ENCODE peak calls at places on chromosomes 3 and 15, in five cellular contexts. One of them, this sample, is unnamed.

GRCh38 chr3:1196997-1197396 is 104.2 kb downstream of the CNTN6 start:
- DNase-seq in upper lobe of left lung: no peak
- DNase-seq in SK-N-SH: no peak
- DNase-seq in tibial nerve: no peak
- DNase-seq in HepG2: no peak
- DNase-seq in this sample: no peak

GRCh38 chr15:87671289-87671688 is 585.2 kb downstream of the NTRK3 start:
- DNase-seq in upper lobe of left lung: no peak
- DNase-seq in SK-N-SH: no peak
- DNase-seq in tibial nerve: no peak
- DNase-seq in HepG2: no peak
- DNase-seq in this sample: no peak

GRCh38 chr15:35695002-35695401 is 149.0 kb upstream of the DPH6 start:
- DNase-seq in upper lobe of left lung: no peak
- DNase-seq in SK-N-SH: no peak
- DNase-seq in tibial nerve: no peak
- DNase-seq in HepG2: no peak
- DNase-seq in this sample: no peak

GRCh38 chr3:89697321-89697916 is 590.0 kb downstream of the EPHA3 start:
- DNase-seq in upper lobe of left lung: no peak
- DNase-seq in SK-N-SH: no peak
- DNase-seq in tibial nerve: no peak
- DNase-seq in HepG2: no peak
- DNase-seq in this sample: no peak

GRCh38 chr3:189109145-189109544 is 62.6 kb upstream of the TPRG1 start:
- DNase-seq in upper lobe of left lung: no peak
- DNase-seq in SK-N-SH: no peak
- DNase-seq in tibial nerve: no peak
- DNase-seq in HepG2: no peak
- DNase-seq in this sample: no peak

GRCh38 chr3:33317963-33318708 is 40.9 kb downstream of the FBXL2 start:
- DNase-seq in upper lobe of left lung: no peak
- DNase-seq in SK-N-SH: no peak
- DNase-seq in tibial nerve: no peak
- DNase-seq in HepG2: peak
- DNase-seq in this sample: no peak

GRCh38 chr15:80367661-80368060 is 36.5 kb upstream of the ARNT2 start:
- DNase-seq in upper lobe of left lung: no peak
- DNase-seq in SK-N-SH: no peak
- DNase-seq in tibial nerve: no peak
- DNase-seq in HepG2: no peak
- DNase-seq in this sample: no peak

GRCh38 chr3:117997201-117998049 is 1037.2 kb downstream of the IGSF11 start:
- DNase-seq in upper lobe of left lung: peak
- DNase-seq in SK-N-SH: peak
- DNase-seq in tibial nerve: peak
- DNase-seq in HepG2: peak
- DNase-seq in this sample: peak

GRCh38 chr3:49173116-49173791 is 1.9 kb downstream of the KLHDC8B start:
- DNase-seq in upper lobe of left lung: peak
- DNase-seq in SK-N-SH: peak
- DNase-seq in tibial nerve: no peak
- DNase-seq in HepG2: peak
- DNase-seq in this sample: peak

GRCh38 chr15:29451201-29451781 is 181.7 kb upstream of the NSMCE3 start:
- DNase-seq in upper lobe of left lung: no peak
- DNase-seq in SK-N-SH: peak
- DNase-seq in tibial nerve: no peak
- DNase-seq in HepG2: peak
- DNase-seq in this sample: no peak

GRCh38 chr3:169811606-169812123 is 1.0 kb upstream of the LRRIQ4 start:
- DNase-seq in upper lobe of left lung: no peak
- DNase-seq in SK-N-SH: no peak
- DNase-seq in tibial nerve: peak
- DNase-seq in HepG2: no peak
- DNase-seq in this sample: no peak

GRCh38 chr3:23264413-23264812 is 61.3 kb downstream of the UBE2E2 start:
- DNase-seq in upper lobe of left lung: no peak
- DNase-seq in SK-N-SH: no peak
- DNase-seq in tibial nerve: no peak
- DNase-seq in HepG2: no peak
- DNase-seq in this sample: no peak

DNA sequence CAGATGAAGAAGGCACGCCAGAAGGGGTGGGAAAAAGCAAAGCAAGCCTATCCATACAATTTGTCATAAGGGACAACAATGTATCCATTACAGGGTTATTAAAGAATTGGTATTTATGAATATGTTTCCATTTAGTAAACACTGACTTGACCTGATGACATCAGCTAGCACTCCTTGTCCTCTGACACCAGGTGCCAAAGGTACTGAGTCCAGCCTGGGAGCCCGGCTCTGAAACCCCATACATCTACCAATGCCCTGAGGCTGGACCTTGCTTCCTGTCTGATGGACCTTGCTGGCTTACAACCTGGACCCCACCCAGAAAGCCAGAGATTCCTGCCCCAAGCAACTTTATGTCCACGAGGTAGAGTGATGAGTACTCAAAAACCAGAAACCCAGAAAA is 263.0 kb upstream of the ATP11B start:
- DNase-seq in upper lobe of left lung: no peak
- DNase-seq in SK-N-SH: no peak
- DNase-seq in tibial nerve: no peak
- DNase-seq in HepG2: no peak
- DNase-seq in this sample: no peak
- TF ChIP-seq CTCF in upper lobe of left lung: no peak
- TF ChIP-seq CTCF in SK-N-SH: no peak
- TF ChIP-seq CTCF in tibial nerve: no peak
- TF ChIP-seq CTCF in HepG2: no peak
- TF ChIP-seq CTCF in this sample: no peak

GRCh38 chr15:73305331-73306211 is 63.2 kb downstream of the HCN4 start:
- DNase-seq in upper lobe of left lung: peak
- DNase-seq in SK-N-SH: peak
- DNase-seq in tibial nerve: no peak
- DNase-seq in HepG2: peak
- DNase-seq in this sample: no peak
- TF ChIP-seq EP300 in upper lobe of left lung: no peak
- TF ChIP-seq EP300 in SK-N-SH: no peak
- TF ChIP-seq EP300 in tibial nerve: no peak
- TF ChIP-seq EP300 in HepG2: no peak
- TF ChIP-seq EP300 in this sample: no peak

GRCh38 chr3:134377896-134378295 is 3.6 kb upstream of the AMOTL2 start:
- DNase-seq in upper lobe of left lung: no peak
- DNase-seq in SK-N-SH: no peak
- DNase-seq in tibial nerve: no peak
- DNase-seq in HepG2: no peak
- DNase-seq in this sample: no peak

GRCh38 chr3:134380249-134380648 is 6.0 kb upstream of the AMOTL2 start:
- DNase-seq in upper lobe of left lung: no peak
- DNase-seq in SK-N-SH: no peak
- DNase-seq in tibial nerve: no peak
- DNase-seq in HepG2: no peak
- DNase-seq in this sample: no peak

GRCh38 chr3:134376786-134377431 is 2.7 kb upstream of the AMOTL2 start:
- DNase-seq in upper lobe of left lung: peak
- DNase-seq in SK-N-SH: no peak
- DNase-seq in tibial nerve: no peak
- DNase-seq in HepG2: no peak
- DNase-seq in this sample: no peak

GRCh38 chr3:134378818-134379217 is 4.6 kb upstream of the AMOTL2 start:
- DNase-seq in upper lobe of left lung: no peak
- DNase-seq in SK-N-SH: no peak
- DNase-seq in tibial nerve: no peak
- DNase-seq in HepG2: no peak
- DNase-seq in this sample: no peak

GRCh38 chr3:134378384-134378783 is 4.1 kb upstream of the AMOTL2 start:
- DNase-seq in upper lobe of left lung: peak
- DNase-seq in SK-N-SH: peak
- DNase-seq in tibial nerve: no peak
- DNase-seq in HepG2: peak
- DNase-seq in this sample: no peak
- TF ChIP-seq CTCF in upper lobe of left lung: peak
- TF ChIP-seq CTCF in SK-N-SH: peak
- TF ChIP-seq CTCF in tibial nerve: peak
- TF ChIP-seq CTCF in HepG2: peak
- TF ChIP-seq CTCF in this sample: no peak

GRCh38 chr3:32280262-32280910 is 41.9 kb downstream of the CMTM8 start:
- DNase-seq in upper lobe of left lung: no peak
- DNase-seq in SK-N-SH: no peak
- DNase-seq in tibial nerve: no peak
- DNase-seq in HepG2: no peak
- DNase-seq in this sample: no peak
- TF ChIP-seq EP300 in upper lobe of left lung: no peak
- TF ChIP-seq EP300 in SK-N-SH: no peak
- TF ChIP-seq EP300 in tibial nerve: no peak
- TF ChIP-seq EP300 in HepG2: no peak
- TF ChIP-seq EP300 in this sample: no peak

GRCh38 chr15:101657171-101657570 is 5.0 kb upstream of the TM2D3 start:
- DNase-seq in upper lobe of left lung: no peak
- DNase-seq in SK-N-SH: no peak
- DNase-seq in tibial nerve: no peak
- DNase-seq in HepG2: no peak
- DNase-seq in this sample: no peak

GRCh38 chr15:101652783-101653430 is 726 bp upstream of the TM2D3 start:
- DNase-seq in upper lobe of left lung: no peak
- DNase-seq in SK-N-SH: no peak
- DNase-seq in tibial nerve: no peak
- DNase-seq in HepG2: no peak
- DNase-seq in this sample: no peak

GRCh38 chr15:101651753-101652097 is 456 bp downstream of the TM2D3 start:
- DNase-seq in upper lobe of left lung: peak
- DNase-seq in SK-N-SH: no peak
- DNase-seq in tibial nerve: peak
- DNase-seq in HepG2: peak
- DNase-seq in this sample: no peak

GRCh38 chr15:101652098-101652782 is at the start of gene TM2D3:
- DNase-seq in upper lobe of left lung: peak
- DNase-seq in SK-N-SH: peak
- DNase-seq in tibial nerve: peak
- DNase-seq in HepG2: peak
- DNase-seq in this sample: peak

GRCh38 chr15:101654191-101654590 is 2.0 kb upstream of the TM2D3 start:
- DNase-seq in upper lobe of left lung: no peak
- DNase-seq in SK-N-SH: no peak
- DNase-seq in tibial nerve: no peak
- DNase-seq in HepG2: no peak
- DNase-seq in this sample: no peak
- TF ChIP-seq CTCF in upper lobe of left lung: no peak
- TF ChIP-seq CTCF in SK-N-SH: no peak
- TF ChIP-seq CTCF in tibial nerve: no peak
- TF ChIP-seq CTCF in HepG2: no peak
- TF ChIP-seq CTCF in this sample: no peak

DNA sequence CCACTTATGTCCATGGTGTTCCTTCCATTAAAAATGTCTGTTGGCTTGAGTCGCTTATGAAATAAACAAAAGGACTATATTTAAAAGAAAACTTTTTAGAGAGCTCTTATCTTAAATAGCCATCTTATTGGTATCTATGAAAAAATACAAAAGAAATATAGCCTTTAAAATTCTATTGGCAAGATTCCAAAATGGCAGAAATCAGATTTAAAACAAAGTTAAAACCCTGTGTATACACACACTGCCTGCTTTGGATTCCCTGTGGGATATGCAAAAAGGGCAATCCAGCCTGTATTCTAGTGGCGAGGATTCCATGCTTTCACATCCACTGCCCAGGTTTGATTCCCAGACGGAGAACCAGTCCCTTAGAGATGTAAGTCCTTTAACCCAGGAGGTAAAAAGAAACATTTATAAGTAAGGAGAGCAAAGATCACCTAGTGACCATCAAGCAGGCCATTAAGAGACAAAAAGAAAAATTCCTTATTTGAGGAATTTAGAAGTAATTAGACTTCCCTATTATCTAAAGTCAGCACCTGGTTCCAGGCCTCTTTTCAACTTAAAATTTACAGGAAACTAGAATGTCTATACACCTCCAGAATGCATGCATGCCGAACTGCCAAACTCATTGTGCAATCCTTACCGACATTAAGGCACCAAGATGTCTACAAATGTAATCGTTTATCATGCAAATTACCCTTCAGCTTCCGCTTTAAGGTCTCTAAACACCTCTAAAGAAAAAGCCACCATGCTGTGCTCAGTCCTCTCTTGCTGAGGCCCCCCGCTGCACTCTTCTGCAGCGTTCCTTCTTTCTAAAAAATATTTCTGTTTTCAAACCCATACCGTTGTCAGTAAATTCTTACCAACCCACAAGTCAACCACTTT is 69.6 kb upstream of the STRIT1 start:
- DNase-seq in upper lobe of left lung: no peak
- DNase-seq in SK-N-SH: no peak
- DNase-seq in tibial nerve: no peak
- DNase-seq in HepG2: no peak
- DNase-seq in this sample: no peak
- TF ChIP-seq EP300 in upper lobe of left lung: no peak
- TF ChIP-seq EP300 in SK-N-SH: no peak
- TF ChIP-seq EP300 in tibial nerve: no peak
- TF ChIP-seq EP300 in HepG2: no peak
- TF ChIP-seq EP300 in this sample: no peak

This sample was measured in ovary.